ENCODE peak calls at places on chromosomes 5 and 9, in nine cellular contexts. One of them, this sample, is unnamed.

GRCh38 chr5:151056367-151057306 is 24.2 kb downstream of the TNIP1 start:
- DNase-seq in stimulated activated CD8-positive, alpha-beta memory T cell treated with anti-CD3 and anti-CD28 coated beads, Interleukin-7, amount 100 ng/mL, for 24 hours: no peak
- DNase-seq in breast epithelium: no peak
- DNase-seq in fibroblast of lung: no peak
- DNase-seq in iPS-NIHi11: no peak
- DNase-seq in activated effector memory CD4-positive, alpha-beta T cell treated with Interleukin-2 at 50 U/mL for 16 hours: no peak
- DNase-seq in nucleus accumbens: no peak
- DNase-seq in ascending aorta: no peak
- DNase-seq in fibroblast of pulmonary artery: no peak
- DNase-seq in this sample: no peak

GRCh38 chr5:37495210-37495609 is 116.1 kb downstream of the WDR70 start:
- DNase-seq in fibroblast of lung: peak; percentile 49
- DNase-seq in nucleus accumbens: no peak
- DNase-seq in stimulated activated CD8-positive, alpha-beta memory T cell treated with anti-CD3 and anti-CD28 coated beads, Interleukin-7, amount 100 ng/mL, for 24 hours: no peak
- DNase-seq in iPS-NIHi11: no peak
- DNase-seq in activated effector memory CD4-positive, alpha-beta T cell treated with Interleukin-2 at 50 U/mL for 16 hours: no peak
- DNase-seq in ascending aorta: no peak
- DNase-seq in fibroblast of pulmonary artery: peak; percentile 43
- DNase-seq in breast epithelium: no peak
- DNase-seq in this sample: no peak

GRCh38 chr5:172647341-172648007 is 6.4 kb downstream of the NEURL1B start:
- DNase-seq in iPS-NIHi11: no peak
- DNase-seq in fibroblast of pulmonary artery: no peak
- DNase-seq in breast epithelium: no peak
- DNase-seq in ascending aorta: no peak
- DNase-seq in activated effector memory CD4-positive, alpha-beta T cell treated with Interleukin-2 at 50 U/mL for 16 hours: no peak
- DNase-seq in stimulated activated CD8-positive, alpha-beta memory T cell treated with anti-CD3 and anti-CD28 coated beads, Interleukin-7, amount 100 ng/mL, for 24 hours: no peak
- DNase-seq in fibroblast of lung: no peak
- DNase-seq in nucleus accumbens: no peak
- DNase-seq in this sample: no peak

GRCh38 chr5:116468583-116468982 is 106.0 kb downstream of the SEMA6A start:
- DNase-seq in activated effector memory CD4-positive, alpha-beta T cell treated with Interleukin-2 at 50 U/mL for 16 hours: no peak
- DNase-seq in stimulated activated CD8-positive, alpha-beta memory T cell treated with anti-CD3 and anti-CD28 coated beads, Interleukin-7, amount 100 ng/mL, for 24 hours: no peak
- DNase-seq in iPS-NIHi11: no peak
- DNase-seq in breast epithelium: no peak
- DNase-seq in nucleus accumbens: no peak
- DNase-seq in ascending aorta: no peak
- DNase-seq in fibroblast of lung: no peak
- DNase-seq in fibroblast of pulmonary artery: no peak
- DNase-seq in this sample: no peak

GRCh38 chr5:63125392-63125791 is 546.8 kb downstream of the LRRC70 start:
- DNase-seq in ascending aorta: no peak
- DNase-seq in fibroblast of pulmonary artery: no peak
- DNase-seq in activated effector memory CD4-positive, alpha-beta T cell treated with Interleukin-2 at 50 U/mL for 16 hours: no peak
- DNase-seq in fibroblast of lung: no peak
- DNase-seq in iPS-NIHi11: no peak
- DNase-seq in breast epithelium: no peak
- DNase-seq in nucleus accumbens: no peak
- DNase-seq in stimulated activated CD8-positive, alpha-beta memory T cell treated with anti-CD3 and anti-CD28 coated beads, Interleukin-7, amount 100 ng/mL, for 24 hours: no peak
- DNase-seq in this sample: no peak

GRCh38 chr5:73411927-73412596 is 36.5 kb downstream of the FOXD1 start:
- DNase-seq in fibroblast of lung: no peak
- DNase-seq in fibroblast of pulmonary artery: no peak
- DNase-seq in ascending aorta: no peak
- DNase-seq in breast epithelium: no peak
- DNase-seq in stimulated activated CD8-positive, alpha-beta memory T cell treated with anti-CD3 and anti-CD28 coated beads, Interleukin-7, amount 100 ng/mL, for 24 hours: no peak
- DNase-seq in activated effector memory CD4-positive, alpha-beta T cell treated with Interleukin-2 at 50 U/mL for 16 hours: no peak
- DNase-seq in nucleus accumbens: no peak
- DNase-seq in iPS-NIHi11: peak; percentile 29
- DNase-seq in this sample: no peak

GRCh38 chr9:70573308-70573707 is 158.9 kb upstream of the KLF9 start:
- DNase-seq in iPS-NIHi11: no peak
- DNase-seq in fibroblast of pulmonary artery: no peak
- DNase-seq in nucleus accumbens: no peak
- DNase-seq in ascending aorta: no peak
- DNase-seq in stimulated activated CD8-positive, alpha-beta memory T cell treated with anti-CD3 and anti-CD28 coated beads, Interleukin-7, amount 100 ng/mL, for 24 hours: no peak
- DNase-seq in breast epithelium: no peak
- DNase-seq in fibroblast of lung: no peak
- DNase-seq in activated effector memory CD4-positive, alpha-beta T cell treated with Interleukin-2 at 50 U/mL for 16 hours: no peak
- DNase-seq in this sample: no peak

GRCh38 chr9:89519393-89519805 is 21.5 kb upstream of the SEMA4D start:
- DNase-seq in fibroblast of lung: no peak
- DNase-seq in activated effector memory CD4-positive, alpha-beta T cell treated with Interleukin-2 at 50 U/mL for 16 hours: no peak
- DNase-seq in nucleus accumbens: no peak
- DNase-seq in fibroblast of pulmonary artery: peak; percentile 35
- DNase-seq in iPS-NIHi11: no peak
- DNase-seq in stimulated activated CD8-positive, alpha-beta memory T cell treated with anti-CD3 and anti-CD28 coated beads, Interleukin-7, amount 100 ng/mL, for 24 hours: no peak
- DNase-seq in ascending aorta: no peak
- DNase-seq in breast epithelium: no peak
- DNase-seq in this sample: no peak

GRCh38 chr9:18233311-18233710 is 240.6 kb upstream of the ADAMTSL1 start:
- DNase-seq in ascending aorta: no peak
- DNase-seq in stimulated activated CD8-positive, alpha-beta memory T cell treated with anti-CD3 and anti-CD28 coated beads, Interleukin-7, amount 100 ng/mL, for 24 hours: no peak
- DNase-seq in nucleus accumbens: no peak
- DNase-seq in activated effector memory CD4-positive, alpha-beta T cell treated with Interleukin-2 at 50 U/mL for 16 hours: no peak
- DNase-seq in fibroblast of pulmonary artery: no peak
- DNase-seq in fibroblast of lung: no peak
- DNase-seq in iPS-NIHi11: no peak
- DNase-seq in breast epithelium: no peak
- DNase-seq in this sample: no peak

GRCh38 chr5:148186248-148187003 is 16.4 kb upstream of the SPINK6 start:
- DNase-seq in stimulated activated CD8-positive, alpha-beta memory T cell treated with anti-CD3 and anti-CD28 coated beads, Interleukin-7, amount 100 ng/mL, for 24 hours: no peak
- DNase-seq in fibroblast of pulmonary artery: peak; percentile 76
- DNase-seq in fibroblast of lung: peak; percentile 80
- DNase-seq in iPS-NIHi11: no peak
- DNase-seq in breast epithelium: no peak
- DNase-seq in nucleus accumbens: no peak
- DNase-seq in activated effector memory CD4-positive, alpha-beta T cell treated with Interleukin-2 at 50 U/mL for 16 hours: no peak
- DNase-seq in ascending aorta: no peak
- DNase-seq in this sample: no peak

GRCh38 chr5:3389471-3390026 is 206.1 kb upstream of the IRX1 start:
- DNase-seq in activated effector memory CD4-positive, alpha-beta T cell treated with Interleukin-2 at 50 U/mL for 16 hours: no peak
- DNase-seq in fibroblast of lung: no peak
- DNase-seq in iPS-NIHi11: no peak
- DNase-seq in nucleus accumbens: no peak
- DNase-seq in breast epithelium: no peak
- DNase-seq in fibroblast of pulmonary artery: no peak
- DNase-seq in stimulated activated CD8-positive, alpha-beta memory T cell treated with anti-CD3 and anti-CD28 coated beads, Interleukin-7, amount 100 ng/mL, for 24 hours: no peak
- DNase-seq in ascending aorta: no peak
- DNase-seq in this sample: no peak

GRCh38 chr9:108618906-108619550 is 236.8 kb downstream of the ACTL7B start:
- DNase-seq in ascending aorta: no peak
- DNase-seq in fibroblast of pulmonary artery: no peak
- DNase-seq in breast epithelium: no peak
- DNase-seq in iPS-NIHi11: no peak
- DNase-seq in fibroblast of lung: no peak
- DNase-seq in stimulated activated CD8-positive, alpha-beta memory T cell treated with anti-CD3 and anti-CD28 coated beads, Interleukin-7, amount 100 ng/mL, for 24 hours: no peak
- DNase-seq in activated effector memory CD4-positive, alpha-beta T cell treated with Interleukin-2 at 50 U/mL for 16 hours: no peak
- DNase-seq in nucleus accumbens: no peak
- DNase-seq in this sample: no peak

GRCh38 chr5:34586117-34586885 is 69.8 kb upstream of the RAI14 start:
- DNase-seq in iPS-NIHi11: no peak
- DNase-seq in breast epithelium: no peak
- DNase-seq in fibroblast of pulmonary artery: peak; percentile 97
- DNase-seq in stimulated activated CD8-positive, alpha-beta memory T cell treated with anti-CD3 and anti-CD28 coated beads, Interleukin-7, amount 100 ng/mL, for 24 hours: no peak
- DNase-seq in ascending aorta: no peak
- DNase-seq in nucleus accumbens: no peak
- DNase-seq in activated effector memory CD4-positive, alpha-beta T cell treated with Interleukin-2 at 50 U/mL for 16 hours: no peak
- DNase-seq in fibroblast of lung: peak; percentile 71
- DNase-seq in this sample: no peak